ENCODE peak calls at places on chromosome 18, in four cellular contexts. X is H9, V is H1, S is IMR-90. Y is an unnamed sample.

GRCh38 chr18:58785171-58785805 is 79.4 kb upstream of the ZNF532 start:
- DNase-seq in S (peak), X (peak), V (peak), Y (peak)

GRCh38 chr18:28183418-28184078 is 6.6 kb upstream of the CDH2 start:
- DNase-seq in X (no peak), V (no peak), S (peak), Y (peak)

GRCh38 chr18:13793819-13794218 is 30.1 kb upstream of the MC5R start:
- DNase-seq in S (no peak), X (peak), V (no peak), Y (peak)

GRCh38 chr18:79595876-79596374 is 83.7 kb upstream of the CTDP1 start:
- DNase-seq in X (no peak), S (no peak), V (no peak), Y (no peak)

GRCh38 chr18:63844254-63844653 is 43.3 kb upstream of the SERPINB2 start:
- DNase-seq in S (peak), V (no peak), X (no peak), Y (peak)

GRCh38 chr18:4658804-4659203 is 203.7 kb upstream of the DLGAP1 start:
- DNase-seq in S (no peak), V (no peak), X (no peak), Y (no peak)

GRCh38 chr18:76588591-76589303 is 93.7 kb upstream of the ZNF516 start:
- DNase-seq in S (no peak), V (no peak), X (no peak), Y (no peak)

GRCh38 chr18:22254088-22254487 is 84.7 kb downstream of the GATA6 start:
- DNase-seq in V (no peak), S (no peak), X (no peak), Y (no peak)

GRCh38 chr18:12048827-12049175 is 44.8 kb upstream of the ANKRD62 start:
- DNase-seq in X (no peak), V (no peak), S (peak), Y (no peak)

GRCh38 chr18:62754026-62754425 is 38.7 kb downstream of the PHLPP1 start:
- DNase-seq in X (no peak), V (no peak), S (no peak), Y (no peak)

GRCh38 chr18:48736861-48737260 is 198.0 kb downstream of the CTIF start:
- DNase-seq in X (no peak), S (no peak), V (no peak), Y (no peak)

GRCh38 chr18:48740068-48740440 is 201.2 kb downstream of the CTIF start:
- DNase-seq in V (no peak), X (no peak), S (no peak), Y (no peak)

GRCh38 chr18:48740846-48741485 is 202.1 kb downstream of the CTIF start:
- DNase-seq in X (no peak), S (no peak), V (no peak), Y (no peak)

GRCh38 chr18:48741866-48742265 is 203.0 kb downstream of the CTIF start:
- DNase-seq in V (no peak), S (no peak), X (no peak), Y (no peak)

DNA sequence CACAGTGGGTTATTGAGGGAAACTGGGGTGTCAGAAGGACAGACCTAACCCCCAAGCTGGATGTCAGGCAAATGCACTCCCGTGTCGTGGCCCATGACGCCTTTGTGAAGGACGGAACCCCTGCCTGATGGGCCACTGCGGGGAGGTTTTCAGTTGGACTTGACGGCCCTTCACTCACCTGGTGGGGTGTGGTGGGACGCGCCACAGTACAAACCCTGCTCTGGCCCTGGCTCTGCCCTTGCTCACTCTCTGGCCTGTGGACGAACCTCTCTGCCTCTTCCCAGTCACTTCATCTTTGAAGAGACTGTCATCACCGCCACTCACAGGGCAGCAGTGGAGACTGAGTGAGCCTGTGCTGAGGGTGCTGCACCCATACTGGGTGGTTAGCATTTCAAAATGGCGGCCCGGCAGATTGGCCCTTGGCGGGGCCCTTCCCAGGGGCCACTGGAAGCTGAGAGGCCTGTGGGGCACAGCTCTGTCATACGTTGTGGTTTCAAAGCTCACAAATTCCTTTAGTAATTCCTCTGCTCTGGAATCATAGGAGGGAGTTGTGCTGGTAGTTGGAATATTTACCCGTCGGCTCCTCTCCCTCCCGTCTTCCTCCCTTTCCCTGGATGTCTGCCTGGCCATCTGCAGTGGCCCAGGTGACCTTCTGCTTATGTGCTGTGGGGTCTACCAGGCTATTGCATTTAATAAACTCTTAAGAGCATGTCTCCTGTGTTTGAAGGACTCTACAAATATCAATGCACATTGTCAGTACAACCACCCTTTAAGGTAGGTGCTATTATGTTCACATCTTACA is 200.6 kb downstream of the CTIF start:
- DNase-seq in S (no peak), X (no peak), V (no peak), Y (no peak)
- H3K56ac ChIP-seq in S (no peak), X (no peak), V (no peak), Y (no peak)

DNA sequence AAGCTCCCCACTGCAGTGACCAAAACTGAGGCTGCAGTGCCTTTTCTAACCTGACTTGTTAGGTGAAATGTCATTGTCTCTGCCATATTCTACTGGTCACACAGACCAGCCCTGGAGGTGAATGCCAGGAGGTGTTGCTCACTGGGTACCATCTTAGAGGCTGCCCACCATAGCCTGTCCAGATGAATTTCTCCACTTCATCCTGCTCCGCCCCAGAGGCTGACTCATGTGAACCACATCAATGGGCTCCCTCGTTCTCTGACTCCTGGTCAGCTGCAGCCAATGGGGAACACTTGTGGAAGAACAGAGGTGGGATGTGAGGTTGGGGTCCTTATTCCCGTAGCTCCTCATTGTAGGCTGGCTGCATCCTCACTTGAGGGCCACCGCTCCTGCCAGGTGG is 3.4 kb upstream of the NARS1 start:
- DNase-seq in S (peak), V (no peak), X (no peak), Y (peak)
- H3K56ac ChIP-seq in S (no peak), V (no peak), X (no peak), Y (no peak)

DNA sequence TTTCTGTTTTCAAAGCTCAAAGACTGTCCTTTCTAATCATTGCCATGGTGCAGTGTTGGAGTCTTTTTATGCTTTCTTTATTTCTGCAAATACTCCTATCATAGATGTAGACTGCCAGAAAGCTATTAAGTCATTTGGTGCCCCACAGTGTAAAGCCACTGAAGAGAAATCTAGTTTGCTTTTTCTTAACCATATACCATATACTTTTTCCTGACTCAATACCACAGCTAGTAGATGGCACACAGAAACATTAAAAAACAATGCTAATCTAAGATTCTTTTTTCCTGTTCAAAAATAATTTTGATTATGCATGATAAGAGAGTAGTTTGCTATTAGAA is 109.9 kb upstream of the RAB27B start:
- DNase-seq in X (no peak), V (no peak), S (no peak), Y (no peak)
- H3K56ac ChIP-seq in X (no peak), V (no peak), S (no peak), Y (no peak)

DNA sequence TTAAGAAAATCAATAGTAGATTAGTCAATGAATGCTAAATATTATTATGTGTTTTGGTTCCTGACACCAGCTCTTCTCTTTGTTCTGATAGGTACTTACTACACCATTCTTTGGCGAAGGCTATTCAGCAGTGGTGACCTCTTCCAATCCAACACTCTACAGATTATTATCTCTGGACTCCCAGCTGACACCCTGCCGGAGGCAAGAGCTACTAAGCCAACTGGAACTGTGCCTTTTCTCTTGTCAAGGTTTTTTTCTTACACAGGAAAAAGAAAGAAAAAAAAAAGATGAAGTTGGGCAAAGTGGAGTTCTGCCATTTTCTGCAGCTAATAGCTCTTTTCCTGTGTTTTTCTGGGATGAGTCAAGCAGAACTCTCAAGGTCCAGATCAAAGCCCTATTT is 11.7 kb downstream of the CDH7 start:
- DNase-seq in V (no peak), S (no peak), X (no peak), Y (no peak)
- H3K56ac ChIP-seq in V (no peak), S (no peak), X (no peak), Y (no peak)

GRCh38 chr18:10927290-10927979 is 221.9 kb downstream of the PIEZO2 start:
- DNase-seq in X (no peak), V (no peak), S (peak), Y (no peak)
- H3K56ac ChIP-seq in X (no peak), V (no peak), S (peak), Y (no peak)

Y was measured in mesendoderm.